ENCODE peak calls at places on chromosome 14, in five cellular contexts. One of them, this sample, is unnamed.

GRCh38 chr14:105145381-105146180 is 23.0 kb downstream of the JAG2 start:
- DNase-seq in cardiac fibroblast: no peak
- DNase-seq in left ventricle myocardium inferior: no peak
- DNase-seq in HuH-7.5: no peak
- DNase-seq in RWPE1: no peak
- DNase-seq in this sample: no peak

GRCh38 chr14:65940056-65940735 is 527.7 kb downstream of the FUT8 start:
- DNase-seq in cardiac fibroblast: no peak
- DNase-seq in left ventricle myocardium inferior: no peak
- DNase-seq in HuH-7.5: no peak
- DNase-seq in RWPE1: peak; percentile 37
- DNase-seq in this sample: no peak

GRCh38 chr14:61104358-61104757 is 123.3 kb downstream of the SLC38A6 start:
- DNase-seq in cardiac fibroblast: no peak
- DNase-seq in left ventricle myocardium inferior: no peak
- DNase-seq in HuH-7.5: no peak
- DNase-seq in RWPE1: no peak
- DNase-seq in this sample: no peak

GRCh38 chr14:69652942-69653680 is 41.7 kb downstream of the SUSD6 start:
- DNase-seq in cardiac fibroblast: no peak
- DNase-seq in left ventricle myocardium inferior: no peak
- DNase-seq in HuH-7.5: no peak
- DNase-seq in RWPE1: no peak
- DNase-seq in this sample: no peak

GRCh38 chr14:24876009-24876690 is 173.8 kb downstream of the STXBP6 start:
- DNase-seq in cardiac fibroblast: no peak
- DNase-seq in left ventricle myocardium inferior: no peak
- DNase-seq in HuH-7.5: no peak
- DNase-seq in RWPE1: no peak
- DNase-seq in this sample: no peak

GRCh38 chr14:24058260-24058950 is 6.6 kb downstream of the CARMIL3 start:
- DNase-seq in cardiac fibroblast: peak; percentile 86
- DNase-seq in left ventricle myocardium inferior: peak; percentile 45
- DNase-seq in HuH-7.5: peak; percentile 96
- DNase-seq in RWPE1: peak; percentile 65
- DNase-seq in this sample: peak; percentile 57

GRCh38 chr14:22338381-22338780 is 250.6 kb downstream of the DAD1 start:
- DNase-seq in cardiac fibroblast: no peak
- DNase-seq in left ventricle myocardium inferior: no peak
- DNase-seq in HuH-7.5: no peak
- DNase-seq in RWPE1: no peak
- DNase-seq in this sample: no peak

GRCh38 chr14:63323148-63323547 is 4.4 kb upstream of the GPHB5 start:
- DNase-seq in cardiac fibroblast: no peak
- DNase-seq in left ventricle myocardium inferior: no peak
- DNase-seq in HuH-7.5: no peak
- DNase-seq in RWPE1: peak; percentile 15
- DNase-seq in this sample: no peak

GRCh38 chr14:39467889-39468524 is 35.8 kb upstream of the FBXO33 start:
- DNase-seq in cardiac fibroblast: peak; percentile 39
- DNase-seq in left ventricle myocardium inferior: no peak
- DNase-seq in HuH-7.5: no peak
- DNase-seq in RWPE1: no peak
- DNase-seq in this sample: peak; percentile 43

GRCh38 chr14:95075789-95076188 is 81.5 kb downstream of the DICER1 start:
- DNase-seq in cardiac fibroblast: no peak
- DNase-seq in left ventricle myocardium inferior: no peak
- DNase-seq in HuH-7.5: no peak
- DNase-seq in RWPE1: no peak
- DNase-seq in this sample: no peak